ENCODE peak calls at places on chromosomes 6 and 20, in nine cellular contexts. F, S, U, Q, I, K, D, B and J are unnamed samples.

GRCh38 chr6:79515436-79515835 is 21.8 kb downstream of the LCA5 start:
- DNase-seq in F (no peak), S (no peak), U (no peak), Q (no peak), I (no peak), K (no peak), D (no peak), B (no peak), J (no peak)

GRCh38 chr20:31670371-31671228 is 32.9 kb downstream of the COX4I2 start:
- DNase-seq in F (no peak), S (no peak), U (no peak), Q (no peak), I (no peak), K (peak; percentile 52), D (peak; percentile 65), B (peak; percentile 85), J (no peak)

GRCh38 chr6:2460216-2460734 is 214.9 kb upstream of the GMDS start:
- DNase-seq in F (no peak), S (no peak), U (no peak), Q (no peak), I (no peak), K (no peak), D (no peak), B (no peak), J (no peak)

GRCh38 chr20:46890682-46891081 is 4.0 kb upstream of the EYA2 start:
- DNase-seq in F (no peak), S (no peak), U (no peak), Q (no peak), I (no peak), K (no peak), D (no peak), B (no peak), J (no peak)

GRCh38 chr20:7010584-7010983 is 243.1 kb downstream of the BMP2 start:
- DNase-seq in F (no peak), S (no peak), U (no peak), Q (no peak), I (no peak), K (no peak), D (no peak), B (no peak), J (no peak)

GRCh38 chr20:50569864-50570836 is 60.0 kb downstream of the PTPN1 start:
- DNase-seq in F (no peak), S (peak; percentile 78), U (no peak), Q (no peak), I (no peak), K (peak; percentile 71), D (no peak), B (no peak), J (peak; percentile 20)

GRCh38 chr6:43247115-43247999 is 4.1 kb downstream of the TTBK1 start:
- DNase-seq in F (peak; percentile 81), S (peak; percentile 97), U (peak; percentile 71), Q (peak; percentile 97), I (peak; percentile 70), K (peak; percentile 91), D (peak; percentile 86), B (peak; percentile 67), J (peak; percentile 81)

GRCh38 chr6:147654103-147654845 is 145.8 kb downstream of the SAMD5 start:
- DNase-seq in F (no peak), S (no peak), U (no peak), Q (no peak), I (no peak), K (no peak), D (no peak), B (no peak), J (no peak)

GRCh38 chr20:34343458-34344255 is 19.4 kb upstream of the ITCH start:
- DNase-seq in F (no peak), S (no peak), U (no peak), Q (no peak), I (no peak), K (peak; percentile 67), D (peak; percentile 36), B (no peak), J (no peak)

GRCh38 chr6:45502446-45502845 is 124.7 kb upstream of the SUPT3H start:
- DNase-seq in F (no peak), S (no peak), U (no peak), Q (no peak), I (no peak), K (no peak), D (no peak), B (no peak), J (no peak)

GRCh38 chr20:62696431-62696957 is 12.1 kb upstream of the NTSR1 start:
- DNase-seq in F (no peak), S (no peak), U (no peak), Q (no peak), I (no peak), K (no peak), D (no peak), B (no peak), J (no peak)

GRCh38 chr6:133923938-133924593 is 29.0 kb upstream of the TBPL1 start:
- DNase-seq in F (peak; percentile 61), S (peak; percentile 59), U (peak; percentile 60), Q (no peak), I (peak; percentile 63), K (peak; percentile 86), D (no peak), B (peak; percentile 77), J (peak; percentile 62)

GRCh38 chr6:75386050-75386770 is 101.6 kb upstream of the TMEM30A start:
- DNase-seq in F (no peak), S (no peak), U (no peak), Q (no peak), I (no peak), K (no peak), D (no peak), B (no peak), J (no peak)

GRCh38 chr20:32742322-32743236 is 688 bp downstream of the COMMD7 start:
- DNase-seq in F (no peak), S (peak; percentile 21), U (no peak), Q (peak; percentile 76), I (no peak), K (peak; percentile 49), D (peak; percentile 32), B (no peak), J (no peak)

GRCh38 chr6:13334953-13335352 is 6.6 kb upstream of the TBC1D7 start:
- DNase-seq in F (no peak), S (no peak), U (no peak), Q (no peak), I (no peak), K (no peak), D (no peak), B (no peak), J (no peak)
- TF ChIP-seq CTCF in F (no peak), S (no peak), U (no peak), Q (no peak), I (no peak), K (no peak), D (no peak), B (no peak), J (no peak)

GRCh38 chr20:37504404-37505096 is 16.5 kb upstream of the NNAT start:
- DNase-seq in F (no peak), S (no peak), U (no peak), Q (no peak), I (no peak), K (no peak), D (no peak), B (no peak), J (no peak)

GRCh38 chr20:37502654-37503053 is 18.4 kb upstream of the NNAT start:
- DNase-seq in F (no peak), S (no peak), U (no peak), Q (no peak), I (no peak), K (no peak), D (no peak), B (no peak), J (no peak)

GRCh38 chr20:37503256-37503927 is 17.7 kb upstream of the NNAT start:
- DNase-seq in F (no peak), S (no peak), U (no peak), Q (no peak), I (no peak), K (no peak), D (no peak), B (no peak), J (no peak)

GRCh38 chr20:37500311-37500710 is 20.7 kb upstream of the NNAT start:
- DNase-seq in F (no peak), S (no peak), U (no peak), Q (no peak), I (no peak), K (no peak), D (no peak), B (no peak), J (no peak)

DNA sequence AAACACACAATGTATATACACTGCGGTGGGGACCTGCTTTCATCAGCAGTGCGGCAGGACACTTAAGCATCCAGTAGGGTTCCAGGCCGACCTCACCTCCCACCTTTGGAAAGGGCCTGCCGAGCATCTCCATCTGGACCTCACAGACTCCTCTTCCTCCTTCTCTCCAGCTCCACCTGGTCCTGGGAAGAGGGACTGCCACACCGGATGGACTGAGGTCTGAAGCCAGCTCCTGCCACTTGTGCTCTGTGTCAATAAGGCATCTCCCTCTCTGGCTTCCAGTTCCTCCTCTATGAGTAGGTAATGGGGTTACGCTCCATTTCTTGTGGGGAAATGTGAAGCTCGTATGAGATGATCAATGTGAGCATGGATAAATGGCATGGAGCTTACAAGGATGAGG is 19.1 kb upstream of the NNAT start:
- DNase-seq in F (no peak), S (no peak), U (no peak), Q (no peak), I (no peak), K (no peak), D (no peak), B (no peak), J (peak; percentile 26)
- TF ChIP-seq CTCF in F (no peak), S (no peak), U (no peak), Q (no peak), I (no peak), K (no peak), D (no peak), B (no peak), J (no peak)

GRCh38 chr20:24783631-24784492 is 165.2 kb upstream of the CST7 start:
- DNase-seq in F (no peak), S (peak; percentile 44), U (no peak), Q (peak; percentile 62), I (no peak), K (no peak), D (no peak), B (no peak), J (peak; percentile 30)
- TF ChIP-seq CTCF in F (peak; percentile 9), S (peak; percentile 34), U (no peak), Q (no peak), I (peak; percentile 19), K (no peak), D (no peak), B (no peak), J (no peak)

DNA sequence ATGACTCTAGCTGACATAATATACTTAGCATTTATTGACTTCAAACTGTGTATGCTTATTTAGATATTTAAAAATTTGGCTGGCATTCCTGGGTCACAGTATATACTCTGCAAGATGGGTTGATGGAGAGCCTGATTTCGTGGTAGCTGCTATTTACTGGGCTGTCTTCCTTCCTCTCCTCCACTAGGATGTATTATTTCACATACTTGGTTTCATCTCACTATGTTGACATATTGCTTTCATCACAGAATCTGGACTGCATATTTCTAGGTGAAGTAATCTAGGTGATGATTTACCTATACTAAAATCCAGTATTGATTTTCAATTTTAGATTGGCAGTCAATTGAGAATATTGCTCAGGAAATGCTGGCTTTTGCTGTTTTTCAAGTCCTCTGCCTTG is 15.7 kb downstream of the AFDN start:
- DNase-seq in F (no peak), S (no peak), U (no peak), Q (no peak), I (no peak), K (no peak), D (no peak), B (no peak), J (no peak)
- TF ChIP-seq CTCF in F (no peak), S (no peak), U (no peak), Q (no peak), I (peak; percentile 11), K (no peak), D (no peak), B (no peak), J (no peak)

GRCh38 chr6:107079429-107079828 is 35.9 kb downstream of the BEND3 start:
- DNase-seq in F (no peak), S (no peak), U (no peak), Q (no peak), I (no peak), K (peak; percentile 22), D (no peak), B (no peak), J (no peak)
- TF ChIP-seq CTCF in F (no peak), S (no peak), U (no peak), Q (no peak), I (no peak), K (no peak), D (no peak), B (no peak), J (no peak)